ENCODE peak calls at places on chromosomes 16 and 17, in four cellular contexts. A, S, V and H are unnamed samples.

GRCh38 chr17:51000835-51001638 is 119.6 kb downstream of the SPAG9 start:
- DNase-seq in A (peak; percentile 79), S (peak; percentile 78), V (no peak), H (no peak)

GRCh38 chr17:33989357-33990148 is 265.5 kb upstream of the CCL2 start:
- DNase-seq in V (no peak), S (no peak), A (no peak), H (no peak)

GRCh38 chr16:10876799-10877341 is at the start of gene CIITA:
- DNase-seq in V (peak; percentile 26), S (peak; percentile 61), A (no peak), H (peak; percentile 48)

GRCh38 chr17:7383742-7384488 is 3.0 kb downstream of the TNK1 start:
- DNase-seq in A (peak; percentile 32), V (peak; percentile 76), S (no peak), H (peak; percentile 80)

GRCh38 chr17:59406808-59407381 is 75.4 kb downstream of the YPEL2 start:
- DNase-seq in A (peak; percentile 41), S (peak; percentile 84), V (no peak), H (no peak)

GRCh38 chr17:81918762-81919545 is 978 bp upstream of the SIRT7 start:
- DNase-seq in V (no peak), A (no peak), S (no peak), H (no peak)

GRCh38 chr17:34823023-34823422 is 138.2 kb downstream of the CCT6B start:
- DNase-seq in V (no peak), S (no peak), A (no peak), H (no peak)

GRCh38 chr16:24810951-24811843 is 34.6 kb upstream of the SLC5A11 start:
- DNase-seq in S (no peak), A (no peak), V (no peak), H (no peak)

GRCh38 chr16:69348222-69348621 is 3.4 kb downstream of the TMED6 start:
- DNase-seq in S (no peak), A (no peak), V (no peak), H (no peak)